ENCODE peak calls at places on chromosomes 12 and 14, in seven cellular contexts. W, P, J, X, U, Z and H are unnamed samples.

GRCh38 chr14:59677771-59678211 is 101.2 kb upstream of the CCDC175 start:
- DNase-seq in W (no peak), P (no peak), J (no peak), X (peak; percentile 37), U (no peak), Z (no peak), H (no peak)

GRCh38 chr12:57983858-57984505 is 42.6 kb downstream of the ATP23 start:
- DNase-seq in W (no peak), P (no peak), J (no peak), X (no peak), U (no peak), Z (no peak), H (no peak)

GRCh38 chr12:131457331-131458047 is 253.4 kb upstream of the SFSWAP start:
- DNase-seq in W (peak; percentile 81), P (no peak), J (no peak), X (no peak), U (no peak), Z (no peak), H (no peak)

GRCh38 chr14:91369628-91370445 is 47.8 kb downstream of the CCDC88C start:
- DNase-seq in W (no peak), P (peak; percentile 44), J (peak; percentile 87), X (no peak), U (no peak), Z (no peak), H (no peak)

GRCh38 chr12:81705586-81705985 is 53.6 kb downstream of the PPFIA2 start:
- DNase-seq in W (no peak), P (no peak), J (no peak), X (no peak), U (no peak), Z (no peak), H (no peak)

GRCh38 chr12:13177373-13177772 is 19.2 kb upstream of the EMP1 start:
- DNase-seq in W (no peak), P (no peak), J (no peak), X (no peak), U (no peak), Z (no peak), H (no peak)

GRCh38 chr14:58977366-58977765 is 211.1 kb upstream of the DAAM1 start:
- DNase-seq in W (no peak), P (no peak), J (no peak), X (no peak), U (no peak), Z (no peak), H (no peak)

GRCh38 chr14:68784298-68784910 is 8.5 kb downstream of the ZFP36L1 start:
- DNase-seq in W (no peak), P (no peak), J (peak; percentile 10), X (no peak), U (no peak), Z (no peak), H (no peak)

GRCh38 chr12:3728686-3729085 is 24.2 kb downstream of the CRACR2A start:
- DNase-seq in W (no peak), P (no peak), J (no peak), X (no peak), U (no peak), Z (no peak), H (no peak)

GRCh38 chr14:82667006-82667405 is 1133.4 kb upstream of the SEL1L start:
- DNase-seq in W (no peak), P (no peak), J (no peak), X (no peak), U (no peak), Z (no peak), H (no peak)